ENCODE peak calls at places on chromosomes 5 and 9, in five cellular contexts. D is stimulated activated CD8-positive, alpha-beta memory T cell treated with anti-CD3 and anti-CD28 coated beads, Interleukin-7, amount 100 ng/mL, for 24 hours; K is lung; V is GM12878; S is neural progenitor cell. Q is an unnamed sample.

GRCh38 chr9:93223241-93224180 is 39.6 kb downstream of the WNK2 start:
- DNase-seq in V (no peak), S (no peak), D (no peak), K (no peak), Q (no peak)

GRCh38 chr5:90941002-90941720 is 382.6 kb downstream of the ADGRV1 start:
- DNase-seq in S (no peak), V (no peak), K (no peak), D (no peak), Q (no peak)

GRCh38 chr5:65907138-65907537 is 19.2 kb upstream of the ERBIN start:
- DNase-seq in K (no peak), D (no peak), V (no peak), S (no peak), Q (no peak)

GRCh38 chr9:21770877-21771560 is 31.4 kb upstream of the MTAP start:
- DNase-seq in K (no peak), V (no peak), D (no peak), S (peak), Q (no peak)

GRCh38 chr5:100148239-100148638 is 386.9 kb upstream of the FAM174A start:
- DNase-seq in S (no peak), K (no peak), D (no peak), V (no peak), Q (no peak)

GRCh38 chr9:130431536-130432303 is 13.0 kb upstream of the ASS1 start:
- DNase-seq in S (no peak), K (no peak), V (no peak), D (no peak), Q (no peak)

GRCh38 chr5:78472469-78473106 is 112.2 kb downstream of the SCAMP1 start:
- DNase-seq in V (no peak), D (no peak), S (no peak), K (no peak), Q (no peak)

GRCh38 chr5:14184725-14185124 is 41.6 kb downstream of the TRIO start:
- DNase-seq in V (no peak), S (no peak), D (no peak), K (no peak), Q (no peak)

GRCh38 chr5:36440300-36440699 is 138.6 kb upstream of the RANBP3L start:
- DNase-seq in S (no peak), D (no peak), K (no peak), V (no peak), Q (no peak)

GRCh38 chr5:158464383-158464782 is 605.4 kb upstream of the CLINT1 start:
- DNase-seq in D (no peak), V (no peak), K (no peak), S (no peak), Q (no peak)

GRCh38 chr5:154418344-154418820 is 27.4 kb upstream of the SAP30L start:
- DNase-seq in D (no peak), K (no peak), S (no peak), V (no peak), Q (no peak)

GRCh38 chr9:9747787-9748186 is 865.0 kb downstream of the PTPRD start:
- DNase-seq in S (no peak), K (no peak), V (no peak), D (no peak), Q (no peak)

GRCh38 chr9:19181556-19181955 is 48.9 kb upstream of the DENND4C start:
- DNase-seq in V (no peak), S (no peak), D (no peak), K (no peak), Q (no peak)

Q was measured in activated CD8-positive, alpha-beta memory T cell treated with anti-CD3 and anti-CD28 coated beads for 48 hours.